ENCODE peak calls at places on chromosomes 16 and 17, in nine cellular contexts. U is CD8-positive, alpha-beta T cell; Q is Panc1; F is neural progenitor cell; M is heart right ventricle; S is GM23338; P is CD8-positive, alpha-beta memory T cell; W is A673; K is neuronal stem cell. N is an unnamed sample. For H3K36me3 and H3K4me1, the result is how much of the 10 kb centered on the place peaks cover.

GRCh38 chr16:12558641-12559040 is 245.0 kb downstream of the CPPED1 start:
- DNase-seq in U (no peak), Q (no peak), F (no peak), M (no peak), S (peak), P (no peak), W (no peak), K (no peak), N (no peak)

GRCh38 chr16:16150117-16150877 is 73.0 kb downstream of the ABCC6 start:
- DNase-seq in U (no peak), Q (no peak), F (no peak), M (peak), S (peak), P (no peak), W (no peak), K (no peak), N (no peak)

GRCh38 chr16:49273771-49274170 is 7.9 kb downstream of the CBLN1 start:
- DNase-seq in U (no peak), Q (no peak), F (no peak), M (no peak), S (no peak), P (no peak), W (no peak), K (no peak), N (no peak)

GRCh38 chr16:10521681-10522274 is 58.6 kb downstream of the EMP2 start:
- DNase-seq in U (peak), Q (peak), F (peak), M (no peak), S (peak), P (peak), W (peak), K (peak), N (peak)

GRCh38 chr17:66406701-66407644 is 104.6 kb downstream of the PRKCA start:
- DNase-seq in U (no peak), Q (no peak), F (no peak), M (no peak), S (no peak), P (no peak), W (no peak), K (no peak), N (no peak)

GRCh38 chr16:50520451-50521245 is 27.5 kb upstream of the NKD1 start:
- DNase-seq in U (no peak), Q (no peak), F (no peak), M (no peak), S (no peak), P (no peak), W (no peak), K (no peak), N (no peak)

GRCh38 chr17:82678265-82678891 is 20.1 kb downstream of the RAB40B start:
- DNase-seq in U (no peak), Q (no peak), F (no peak), M (no peak), S (no peak), P (no peak), W (no peak), K (no peak), N (no peak)

GRCh38 chr16:17083628-17084027 is 387.1 kb downstream of the XYLT1 start:
- DNase-seq in U (no peak), Q (no peak), F (peak), M (no peak), S (peak), P (no peak), W (no peak), K (peak), N (no peak)

DNA sequence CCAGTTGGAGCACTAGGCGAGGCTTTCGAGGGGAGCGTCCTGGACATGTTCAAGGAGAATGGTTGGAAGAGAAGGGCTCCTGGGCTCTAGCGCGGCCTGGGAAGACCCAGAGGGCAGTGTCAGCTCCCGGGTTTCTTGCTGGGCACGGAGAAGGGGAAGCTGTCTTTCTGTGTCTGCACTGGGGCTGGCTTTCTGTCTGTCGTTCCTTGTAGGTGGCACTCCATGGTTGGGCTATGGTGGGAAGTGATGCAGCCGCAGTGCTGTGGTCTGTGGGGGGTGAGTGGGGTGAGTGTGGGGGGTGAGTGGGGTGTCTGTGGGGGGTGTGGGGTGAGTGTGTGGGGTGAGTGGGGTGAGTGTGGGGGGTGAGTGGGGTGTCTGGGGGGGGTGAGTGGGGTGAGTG is 13.7 kb downstream of the RNF213 start:
- DNase-seq in U (no peak), Q (no peak), F (no peak), M (no peak), S (peak), P (no peak), W (no peak), K (no peak), N (no peak)
- H3K36me3 ChIP-seq in U (under half), Q (under half), F (under half), M (under half), S (under half), P (under half), W (under half), K (under half), N (under half)

GRCh38 chr16:13856398-13856797 is 63.6 kb upstream of the ERCC4 start:
- DNase-seq in U (no peak), Q (no peak), F (no peak), M (no peak), S (no peak), P (no peak), W (no peak), K (no peak), N (no peak)
- H3K4me3 ChIP-seq in U (no peak), Q (no peak), F (no peak), M (no peak), S (no peak), P (no peak), W (no peak), K (no peak), N (no peak)

GRCh38 chr17:57549996-57550395 is 195.1 kb downstream of the CCDC182 start:
- DNase-seq in U (no peak), Q (no peak), F (peak), M (no peak), S (no peak), P (no peak), W (no peak), K (no peak), N (no peak)
- H3K4me1 ChIP-seq in U (under half), Q (under half), F (half or more), M (half or more), S (half or more), P (under half), W (half or more), K (half or more), N (under half)

GRCh38 chr17:21008992-21009671 is 33.7 kb downstream of the USP22 start:
- DNase-seq in U (no peak), Q (no peak), F (no peak), M (no peak), S (no peak), P (no peak), W (no peak), K (no peak), N (no peak)
- H3K36me3 ChIP-seq in U (half or more), Q (under half), F (under half), M (under half), S (half or more), P (half or more), W (half or more), K (half or more), N (half or more)

DNA sequence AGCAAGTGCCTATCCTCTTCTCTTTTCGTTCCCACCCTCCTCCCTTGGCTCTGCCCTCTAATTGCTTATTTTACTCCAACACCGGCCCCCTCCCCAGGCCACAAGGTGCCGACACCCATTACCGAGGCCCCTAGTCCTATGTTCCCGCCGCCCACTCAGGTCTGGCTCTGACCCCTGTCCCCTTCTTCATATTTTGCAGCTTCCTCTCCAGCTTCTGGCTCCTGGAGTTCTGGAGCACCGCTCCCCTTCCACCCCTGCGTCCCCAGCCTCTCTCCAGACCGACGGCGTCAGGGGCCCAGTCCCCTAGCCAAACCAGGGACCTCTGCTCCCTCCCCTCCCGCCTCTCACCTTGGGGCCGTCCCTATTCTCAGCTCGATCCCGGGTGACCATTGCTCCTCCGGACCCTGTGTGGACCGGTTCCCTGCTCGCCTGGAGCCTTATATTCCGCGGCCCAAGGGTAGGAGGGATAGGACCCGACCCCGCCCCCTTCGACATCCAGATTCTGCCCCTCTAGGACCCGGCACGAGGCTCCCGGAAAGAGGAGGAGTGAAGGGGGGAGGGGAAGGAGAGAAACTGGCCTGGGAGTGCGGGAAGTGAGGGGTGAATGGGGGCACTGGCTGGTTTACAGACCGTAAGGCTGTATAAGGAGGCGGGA is at the start of gene HES7:
- DNase-seq in U (no peak), Q (no peak), F (peak), M (no peak), S (peak), P (no peak), W (peak), K (peak), N (no peak)
- H3K4me3 ChIP-seq in U (peak), Q (peak), F (peak), M (peak), S (peak), P (peak), W (peak), K (peak), N (peak)

DNA sequence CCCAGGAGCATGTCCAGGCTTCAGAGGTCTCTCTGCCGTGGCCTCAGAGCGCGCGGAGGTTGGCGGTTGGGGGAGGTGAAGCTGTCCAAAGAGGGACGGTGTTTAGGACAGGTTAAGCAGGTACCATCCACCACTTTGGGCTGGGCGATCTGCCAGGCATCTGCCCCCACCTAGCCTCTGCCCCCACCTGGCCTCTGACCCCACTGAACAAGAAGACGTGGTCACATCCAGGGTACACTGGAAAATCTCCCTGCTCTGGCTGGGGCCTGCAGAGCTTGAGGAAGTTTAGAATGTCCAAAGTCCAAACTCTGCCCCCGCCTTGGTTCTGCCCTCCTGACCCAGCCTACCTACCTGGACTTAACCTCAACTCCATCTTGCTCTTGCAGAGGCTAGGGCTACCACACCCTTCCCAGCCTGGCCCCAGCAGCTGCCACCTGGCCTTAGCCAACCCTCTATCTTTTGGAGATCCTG is 1.6 kb downstream of the ITGA3 start:
- DNase-seq in U (no peak), Q (no peak), F (no peak), M (no peak), S (no peak), P (no peak), W (no peak), K (no peak), N (no peak)
- H3K4me1 ChIP-seq in U (under half), Q (half or more), F (under half), M (half or more), S (under half), P (under half), W (under half), K (under half), N (half or more)

GRCh38 chr16:4391635-4392381 is 20.2 kb downstream of the VASN start:
- DNase-seq in U (peak), Q (no peak), F (peak), M (no peak), S (peak), P (no peak), W (peak), K (no peak), N (peak)

GRCh38 chr16:4390266-4391260 is 18.9 kb downstream of the VASN start:
- DNase-seq in U (no peak), Q (no peak), F (peak), M (no peak), S (peak), P (no peak), W (no peak), K (no peak), N (peak)

GRCh38 chr16:4392382-4393242 is 21.0 kb downstream of the VASN start:
- DNase-seq in U (no peak), Q (no peak), F (peak), M (no peak), S (peak), P (no peak), W (peak), K (no peak), N (peak)

GRCh38 chr16:4393243-4393606 is 21.6 kb downstream of the VASN start:
- DNase-seq in U (no peak), Q (no peak), F (no peak), M (no peak), S (no peak), P (no peak), W (no peak), K (no peak), N (peak)

DNA sequence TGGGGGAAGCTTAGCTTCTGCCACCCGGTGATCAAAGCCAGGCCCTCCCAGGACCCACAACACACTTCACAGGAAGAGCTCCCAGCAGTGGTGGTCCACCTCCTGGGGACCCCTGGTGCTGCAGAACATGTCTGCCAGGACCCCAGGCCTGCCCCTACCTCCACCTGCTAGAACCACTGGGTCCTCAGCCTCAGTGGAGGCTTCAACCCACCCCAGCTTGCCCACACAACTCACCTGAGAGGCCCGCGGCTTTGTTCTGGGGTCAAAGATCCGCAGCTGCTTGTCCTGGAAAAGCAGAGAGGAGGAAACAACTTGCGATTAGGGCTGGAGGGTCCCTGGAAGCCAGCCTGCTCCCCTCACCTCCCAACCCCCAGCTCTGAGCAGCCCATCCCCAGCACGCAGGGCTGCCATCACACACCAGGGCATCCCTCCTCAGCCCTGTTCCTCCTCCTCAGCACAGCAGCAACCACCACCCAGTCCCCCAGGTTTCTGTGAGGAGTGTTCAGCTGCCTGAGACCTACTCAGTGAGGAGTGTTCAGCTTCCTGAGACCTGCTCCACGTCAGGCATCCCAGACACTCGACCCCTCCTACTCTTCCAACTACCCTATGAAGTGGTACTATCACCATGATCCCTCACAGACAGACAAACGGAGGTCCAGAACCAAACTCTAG is 21.2 kb downstream of the CORO7 start:
- DNase-seq in U (no peak), Q (no peak), F (no peak), M (no peak), S (no peak), P (no peak), W (no peak), K (no peak), N (no peak)
- H3K36me3 ChIP-seq in U (under half), Q (under half), F (under half), M (under half), S (under half), P (half or more), W (under half), K (under half), N (under half)

GRCh38 chr17:50834126-50834785 is 1.1 kb upstream of the WFIKKN2 start:
- DNase-seq in U (no peak), Q (no peak), F (no peak), M (no peak), S (no peak), P (no peak), W (no peak), K (no peak), N (no peak)

GRCh38 chr17:50834786-50835562 is 412 bp upstream of the WFIKKN2 start:
- DNase-seq in U (no peak), Q (no peak), F (peak), M (no peak), S (peak), P (no peak), W (no peak), K (no peak), N (no peak)

GRCh38 chr17:50837286-50837979 is 2.0 kb downstream of the WFIKKN2 start:
- DNase-seq in U (no peak), Q (no peak), F (no peak), M (no peak), S (no peak), P (no peak), W (no peak), K (no peak), N (peak)

GRCh38 chr17:50836826-50837225 is 1.4 kb downstream of the WFIKKN2 start:
- DNase-seq in U (no peak), Q (no peak), F (no peak), M (no peak), S (no peak), P (no peak), W (no peak), K (no peak), N (no peak)

GRCh38 chr17:50835563-50836231 is at the start of gene WFIKKN2:
- DNase-seq in U (no peak), Q (no peak), F (peak), M (no peak), S (no peak), P (no peak), W (no peak), K (no peak), N (no peak)
- H3K4me3 ChIP-seq in U (no peak), Q (no peak), F (no peak), M (peak), S (no peak), P (no peak), W (no peak), K (no peak), N (peak)